ENCODE peak calls at places on chromosomes 6 and 20, in seven cellular contexts. Y is NAMALWA; Z is stimulated activated CD8-positive, alpha-beta memory T cell treated with anti-CD3 and anti-CD28 coated beads, Interleukin-4, amount 100 ng/mL, for 24 hours; N is body of pancreas; W is C1 segment of cervical spinal cord; U is aorta; J is NCI-H1417. I is an unnamed sample.

GRCh38 chr20:6814945-6815344 is 47.5 kb downstream of the BMP2 start:
- DNase-seq in Y (no peak), Z (no peak), N (no peak), W (no peak), U (no peak), J (no peak), I (no peak)

GRCh38 chr6:31734703-31735500 is 1.4 kb downstream of the CLIC1 start:
- DNase-seq in Y (peak), Z (peak), N (peak), W (no peak), U (peak), J (peak), I (peak)

GRCh38 chr20:45028424-45029136 is 62.3 kb downstream of the STK4 start:
- DNase-seq in Y (no peak), Z (no peak), N (no peak), W (no peak), U (no peak), J (no peak), I (no peak)

GRCh38 chr20:32516985-32517873 is 67.9 kb downstream of the NOL4L start:
- DNase-seq in Y (no peak), Z (no peak), N (peak), W (no peak), U (no peak), J (no peak), I (no peak)

GRCh38 chr20:5077761-5078387 is 41.9 kb downstream of the PCNA start:
- DNase-seq in Y (no peak), Z (no peak), N (no peak), W (no peak), U (no peak), J (no peak), I (no peak)

GRCh38 chr20:59207742-59208357 is 44.2 kb downstream of the ZNF831 start:
- DNase-seq in Y (peak), Z (peak), N (peak), W (peak), U (peak), J (peak), I (peak)

GRCh38 chr20:23080521-23080920 is 5.6 kb downstream of the CD93 start:
- DNase-seq in Y (no peak), Z (no peak), N (no peak), W (no peak), U (no peak), J (no peak), I (no peak)

GRCh38 chr6:145539831-145540230 is 195.5 kb downstream of the EPM2A start:
- DNase-seq in Y (no peak), Z (no peak), N (no peak), W (no peak), U (no peak), J (no peak), I (no peak)

GRCh38 chr20:37758332-37758731 is 64.5 kb downstream of the CTNNBL1 start:
- DNase-seq in Y (no peak), Z (no peak), N (no peak), W (no peak), U (no peak), J (peak), I (no peak)

GRCh38 chr6:16398587-16398986 is 160.2 kb downstream of the GMPR start:
- DNase-seq in Y (no peak), Z (no peak), N (no peak), W (no peak), U (no peak), J (no peak), I (no peak)

GRCh38 chr20:18717062-18717461 is 96.5 kb upstream of the SCP2D1 start:
- DNase-seq in Y (no peak), Z (no peak), N (no peak), W (no peak), U (no peak), J (peak), I (no peak)

GRCh38 chr6:25232478-25232877 is 46.7 kb upstream of the CARMIL1 start:
- DNase-seq in Y (no peak), Z (no peak), N (no peak), W (no peak), U (peak), J (no peak), I (no peak)

GRCh38 chr6:24936641-24937317 is 1.0 kb upstream of the RIPOR2 start:
- DNase-seq in Y (peak), Z (no peak), N (no peak), W (no peak), U (no peak), J (no peak), I (no peak)

GRCh38 chr6:130409394-130410095 is 43.7 kb downstream of the TMEM200A start:
- DNase-seq in Y (no peak), Z (no peak), N (no peak), W (no peak), U (no peak), J (peak), I (no peak)

GRCh38 chr6:84583784-84584183 is 180.6 kb downstream of the TBX18 start:
- DNase-seq in Y (no peak), Z (no peak), N (no peak), W (no peak), U (no peak), J (peak), I (no peak)

GRCh38 chr6:37646986-37647764 is 50.5 kb downstream of the MDGA1 start:
- DNase-seq in Y (no peak), Z (no peak), N (no peak), W (no peak), U (no peak), J (no peak), I (no peak)